ENCODE peak calls at places on chromosomes 13 and 19, in seven cellular contexts. P, E, M, Z, R, A and T are unnamed samples.

GRCh38 chr19:34678085-34678412 is 571 bp downstream of the ZNF302 start:
- DNase-seq in Z (no peak), E (no peak), M (no peak), P (no peak), R (no peak), A (no peak), T (no peak)

GRCh38 chr13:111361046-111361872 is 40.8 kb downstream of the TEX29 start:
- DNase-seq in P (no peak), R (no peak), E (no peak), Z (no peak), M (no peak), A (no peak), T (no peak)

GRCh38 chr19:49635530-49636229 is 4.3 kb downstream of the RRAS start:
- DNase-seq in Z (no peak), A (no peak), R (no peak), E (no peak), M (no peak), P (no peak), T (peak)

GRCh38 chr13:108437496-108437895 is 168.0 kb downstream of the TNFSF13B start:
- DNase-seq in E (no peak), M (no peak), A (peak), P (peak), R (peak), Z (no peak), T (no peak)

GRCh38 chr13:100715604-100716003 is 41.0 kb upstream of the TMTC4 start:
- DNase-seq in R (no peak), M (no peak), A (no peak), P (no peak), Z (no peak), E (no peak), T (no peak)

GRCh38 chr13:97834255-97834654 is 119.2 kb upstream of the IPO5 start:
- DNase-seq in M (no peak), E (no peak), R (no peak), A (no peak), P (no peak), Z (no peak), T (no peak)

GRCh38 chr19:38583219-38583984 is 34.4 kb downstream of the MAP4K1 start:
- DNase-seq in E (no peak), Z (no peak), R (no peak), A (no peak), P (no peak), M (no peak), T (no peak)

GRCh38 chr19:58009666-58010301 is 7.2 kb upstream of the ZNF606 start:
- DNase-seq in M (peak), R (peak), A (peak), E (peak), P (peak), Z (peak), T (peak)

GRCh38 chr19:49344516-49345423 is 9.6 kb downstream of the CD37 start:
- DNase-seq in E (no peak), M (no peak), A (no peak), R (no peak), Z (no peak), P (no peak), T (no peak)

GRCh38 chr13:43475135-43475534 is 311.6 kb downstream of the ENOX1 start:
- DNase-seq in E (no peak), P (no peak), A (no peak), M (no peak), Z (no peak), R (no peak), T (no peak)

GRCh38 chr19:49684251-49684982 is 5.0 kb upstream of the ADM5 start:
- DNase-seq in M (no peak), A (no peak), R (no peak), Z (no peak), P (no peak), E (no peak), T (peak)

GRCh38 chr13:78478183-78478582 is 125.2 kb downstream of the POU4F1 start:
- DNase-seq in E (no peak), M (no peak), A (no peak), R (no peak), Z (no peak), P (no peak), T (peak)

GRCh38 chr13:106500450-106500849 is 35.0 kb downstream of the EFNB2 start:
- DNase-seq in R (peak), E (no peak), M (no peak), Z (no peak), P (peak), A (peak), T (no peak)

GRCh38 chr19:38707512-38708114 is 36.7 kb downstream of the CAPN12 start:
- DNase-seq in E (peak), P (no peak), M (no peak), Z (peak), A (peak), R (peak), T (no peak)

GRCh38 chr19:33813391-33814101 is 16.9 kb downstream of the KCTD15 start:
- DNase-seq in P (no peak), Z (no peak), M (no peak), E (no peak), A (no peak), R (no peak), T (no peak)

GRCh38 chr13:71240906-71241305 is 626.1 kb downstream of the DACH1 start:
- DNase-seq in A (peak), M (no peak), Z (no peak), R (peak), P (no peak), E (no peak), T (peak)

GRCh38 chr19:55578761-55579747 is 1.6 kb downstream of the ZNF579 start:
- DNase-seq in M (no peak), R (no peak), P (no peak), E (no peak), Z (no peak), A (no peak), T (no peak)

GRCh38 chr13:26325876-26326275 is 71.9 kb downstream of the CDK8 start:
- DNase-seq in A (peak), E (no peak), P (peak), Z (no peak), R (peak), M (no peak), T (no peak)